ENCODE peak calls at places on chromosomes 5 and 9, in seven cellular contexts. One of them, this sample, is unnamed.

GRCh38 chr5:51657340-51658240 is 274.3 kb downstream of the ISL1 start:
- DNase-seq in progenitor cell of endocrine pancreas: no peak
- DNase-seq in HEK293T: no peak
- DNase-seq in kidney tubule cell: peak; percentile 48
- DNase-seq in SW480: no peak
- DNase-seq in stimulated activated CD4-positive, alpha-beta T cell treated with anti-CD3 and anti-CD28 coated beads, Interleukin-4, amount 100 ng/mL, for 24 hours: no peak
- DNase-seq in T-helper 22 cell: no peak
- DNase-seq in this sample: no peak

GRCh38 chr9:132798817-132799790 is 79.0 kb downstream of the AK8 start:
- DNase-seq in progenitor cell of endocrine pancreas: no peak
- DNase-seq in HEK293T: no peak
- DNase-seq in kidney tubule cell: no peak
- DNase-seq in SW480: no peak
- DNase-seq in stimulated activated CD4-positive, alpha-beta T cell treated with anti-CD3 and anti-CD28 coated beads, Interleukin-4, amount 100 ng/mL, for 24 hours: no peak
- DNase-seq in T-helper 22 cell: no peak
- DNase-seq in this sample: no peak

GRCh38 chr5:174065528-174066189 is 20.2 kb downstream of the NSG2 start:
- DNase-seq in progenitor cell of endocrine pancreas: peak; percentile 14
- DNase-seq in HEK293T: no peak
- DNase-seq in kidney tubule cell: no peak
- DNase-seq in SW480: no peak
- DNase-seq in stimulated activated CD4-positive, alpha-beta T cell treated with anti-CD3 and anti-CD28 coated beads, Interleukin-4, amount 100 ng/mL, for 24 hours: no peak
- DNase-seq in T-helper 22 cell: no peak
- DNase-seq in this sample: no peak

GRCh38 chr9:8224381-8224791 is 424.8 kb upstream of the DMAC1 start:
- DNase-seq in progenitor cell of endocrine pancreas: no peak
- DNase-seq in HEK293T: no peak
- DNase-seq in kidney tubule cell: no peak
- DNase-seq in SW480: no peak
- DNase-seq in stimulated activated CD4-positive, alpha-beta T cell treated with anti-CD3 and anti-CD28 coated beads, Interleukin-4, amount 100 ng/mL, for 24 hours: no peak
- DNase-seq in T-helper 22 cell: no peak
- DNase-seq in this sample: no peak

GRCh38 chr9:114163517-114163924 is 8.2 kb downstream of the COL27A1 start:
- DNase-seq in progenitor cell of endocrine pancreas: no peak
- DNase-seq in HEK293T: peak; percentile 16
- DNase-seq in kidney tubule cell: peak; percentile 79
- DNase-seq in SW480: peak; percentile 44
- DNase-seq in stimulated activated CD4-positive, alpha-beta T cell treated with anti-CD3 and anti-CD28 coated beads, Interleukin-4, amount 100 ng/mL, for 24 hours: no peak
- DNase-seq in T-helper 22 cell: no peak
- DNase-seq in this sample: no peak

GRCh38 chr5:180097163-180097894 is 25.8 kb upstream of the RNF130 start:
- DNase-seq in progenitor cell of endocrine pancreas: no peak
- DNase-seq in HEK293T: no peak
- DNase-seq in kidney tubule cell: no peak
- DNase-seq in SW480: no peak
- DNase-seq in stimulated activated CD4-positive, alpha-beta T cell treated with anti-CD3 and anti-CD28 coated beads, Interleukin-4, amount 100 ng/mL, for 24 hours: no peak
- DNase-seq in T-helper 22 cell: no peak
- DNase-seq in this sample: no peak

GRCh38 chr9:134935056-134936020 is 17.6 kb upstream of the FCN1 start:
- DNase-seq in progenitor cell of endocrine pancreas: no peak
- DNase-seq in HEK293T: no peak
- DNase-seq in kidney tubule cell: no peak
- DNase-seq in SW480: no peak
- DNase-seq in stimulated activated CD4-positive, alpha-beta T cell treated with anti-CD3 and anti-CD28 coated beads, Interleukin-4, amount 100 ng/mL, for 24 hours: no peak
- DNase-seq in T-helper 22 cell: no peak
- DNase-seq in this sample: no peak

GRCh38 chr5:83955916-83956315 is 235.3 kb upstream of the HAPLN1 start:
- DNase-seq in progenitor cell of endocrine pancreas: no peak
- DNase-seq in HEK293T: no peak
- DNase-seq in kidney tubule cell: peak; percentile 3
- DNase-seq in SW480: no peak
- DNase-seq in stimulated activated CD4-positive, alpha-beta T cell treated with anti-CD3 and anti-CD28 coated beads, Interleukin-4, amount 100 ng/mL, for 24 hours: no peak
- DNase-seq in T-helper 22 cell: no peak
- DNase-seq in this sample: no peak

GRCh38 chr9:5563417-5563815 is 53.1 kb downstream of the PDCD1LG2 start:
- DNase-seq in progenitor cell of endocrine pancreas: no peak
- DNase-seq in HEK293T: no peak
- DNase-seq in kidney tubule cell: no peak
- DNase-seq in SW480: no peak
- DNase-seq in stimulated activated CD4-positive, alpha-beta T cell treated with anti-CD3 and anti-CD28 coated beads, Interleukin-4, amount 100 ng/mL, for 24 hours: no peak
- DNase-seq in T-helper 22 cell: no peak
- DNase-seq in this sample: no peak

GRCh38 chr9:15480028-15480427 is 30.7 kb downstream of the PSIP1 start:
- DNase-seq in progenitor cell of endocrine pancreas: no peak
- DNase-seq in HEK293T: no peak
- DNase-seq in kidney tubule cell: no peak
- DNase-seq in SW480: no peak
- DNase-seq in stimulated activated CD4-positive, alpha-beta T cell treated with anti-CD3 and anti-CD28 coated beads, Interleukin-4, amount 100 ng/mL, for 24 hours: no peak
- DNase-seq in T-helper 22 cell: no peak
- DNase-seq in this sample: no peak

GRCh38 chr5:139177809-139178581 is 20.2 kb downstream of the SIL1 start:
- DNase-seq in progenitor cell of endocrine pancreas: no peak
- DNase-seq in HEK293T: no peak
- DNase-seq in kidney tubule cell: no peak
- DNase-seq in SW480: no peak
- DNase-seq in stimulated activated CD4-positive, alpha-beta T cell treated with anti-CD3 and anti-CD28 coated beads, Interleukin-4, amount 100 ng/mL, for 24 hours: no peak
- DNase-seq in T-helper 22 cell: no peak
- DNase-seq in this sample: no peak

GRCh38 chr5:5159282-5160108 is 19.4 kb downstream of the ADAMTS16 start:
- DNase-seq in progenitor cell of endocrine pancreas: no peak
- DNase-seq in HEK293T: no peak
- DNase-seq in kidney tubule cell: no peak
- DNase-seq in SW480: no peak
- DNase-seq in stimulated activated CD4-positive, alpha-beta T cell treated with anti-CD3 and anti-CD28 coated beads, Interleukin-4, amount 100 ng/mL, for 24 hours: no peak
- DNase-seq in T-helper 22 cell: no peak
- DNase-seq in this sample: no peak

GRCh38 chr5:149374303-149374702 is 4.8 kb downstream of the IL17B start:
- DNase-seq in progenitor cell of endocrine pancreas: no peak
- DNase-seq in HEK293T: no peak
- DNase-seq in kidney tubule cell: no peak
- DNase-seq in SW480: no peak
- DNase-seq in stimulated activated CD4-positive, alpha-beta T cell treated with anti-CD3 and anti-CD28 coated beads, Interleukin-4, amount 100 ng/mL, for 24 hours: no peak
- DNase-seq in T-helper 22 cell: no peak
- DNase-seq in this sample: no peak

GRCh38 chr5:172985596-172985995 is 2.0 kb downstream of the ATP6V0E1 start:
- DNase-seq in progenitor cell of endocrine pancreas: no peak
- DNase-seq in HEK293T: no peak
- DNase-seq in kidney tubule cell: peak; percentile 45
- DNase-seq in SW480: no peak
- DNase-seq in stimulated activated CD4-positive, alpha-beta T cell treated with anti-CD3 and anti-CD28 coated beads, Interleukin-4, amount 100 ng/mL, for 24 hours: no peak
- DNase-seq in T-helper 22 cell: no peak
- DNase-seq in this sample: no peak

GRCh38 chr9:110591526-110591925 is 12.0 kb upstream of the SVEP1 start:
- DNase-seq in progenitor cell of endocrine pancreas: no peak
- DNase-seq in HEK293T: no peak
- DNase-seq in kidney tubule cell: no peak
- DNase-seq in SW480: no peak
- DNase-seq in stimulated activated CD4-positive, alpha-beta T cell treated with anti-CD3 and anti-CD28 coated beads, Interleukin-4, amount 100 ng/mL, for 24 hours: no peak
- DNase-seq in T-helper 22 cell: no peak
- DNase-seq in this sample: no peak

GRCh38 chr5:132369471-132370240 is at the start of gene SLC22A5:
- DNase-seq in progenitor cell of endocrine pancreas: peak; percentile 73
- DNase-seq in HEK293T: peak; percentile 79
- DNase-seq in kidney tubule cell: peak; percentile 85
- DNase-seq in SW480: peak; percentile 84
- DNase-seq in stimulated activated CD4-positive, alpha-beta T cell treated with anti-CD3 and anti-CD28 coated beads, Interleukin-4, amount 100 ng/mL, for 24 hours: peak; percentile 68
- DNase-seq in T-helper 22 cell: peak; percentile 47
- DNase-seq in this sample: peak; percentile 67

GRCh38 chr5:84383816-84384603 is 670 bp downstream of the EDIL3 start:
- DNase-seq in progenitor cell of endocrine pancreas: peak; percentile 37
- DNase-seq in HEK293T: peak; percentile 30
- DNase-seq in kidney tubule cell: peak; percentile 53
- DNase-seq in SW480: no peak
- DNase-seq in stimulated activated CD4-positive, alpha-beta T cell treated with anti-CD3 and anti-CD28 coated beads, Interleukin-4, amount 100 ng/mL, for 24 hours: no peak
- DNase-seq in T-helper 22 cell: no peak
- DNase-seq in this sample: no peak

GRCh38 chr5:68331202-68332108 is 115.9 kb downstream of the PIK3R1 start:
- DNase-seq in progenitor cell of endocrine pancreas: no peak
- DNase-seq in HEK293T: no peak
- DNase-seq in kidney tubule cell: peak; percentile 80
- DNase-seq in SW480: peak; percentile 68
- DNase-seq in stimulated activated CD4-positive, alpha-beta T cell treated with anti-CD3 and anti-CD28 coated beads, Interleukin-4, amount 100 ng/mL, for 24 hours: no peak
- DNase-seq in T-helper 22 cell: no peak
- DNase-seq in this sample: no peak

GRCh38 chr5:142491260-142491659 is 166.4 kb upstream of the SPRY4 start:
- DNase-seq in progenitor cell of endocrine pancreas: no peak
- DNase-seq in HEK293T: no peak
- DNase-seq in kidney tubule cell: no peak
- DNase-seq in SW480: no peak
- DNase-seq in stimulated activated CD4-positive, alpha-beta T cell treated with anti-CD3 and anti-CD28 coated beads, Interleukin-4, amount 100 ng/mL, for 24 hours: no peak
- DNase-seq in T-helper 22 cell: no peak
- DNase-seq in this sample: no peak

GRCh38 chr5:180323929-180324632 is 29.1 kb downstream of the GFPT2 start:
- DNase-seq in progenitor cell of endocrine pancreas: no peak
- DNase-seq in HEK293T: no peak
- DNase-seq in kidney tubule cell: peak; percentile 16
- DNase-seq in SW480: peak; percentile 37
- DNase-seq in stimulated activated CD4-positive, alpha-beta T cell treated with anti-CD3 and anti-CD28 coated beads, Interleukin-4, amount 100 ng/mL, for 24 hours: no peak
- DNase-seq in T-helper 22 cell: no peak
- DNase-seq in this sample: no peak

GRCh38 chr9:100086097-100086496 is 12.7 kb downstream of the ERP44 start:
- DNase-seq in progenitor cell of endocrine pancreas: no peak
- DNase-seq in HEK293T: no peak
- DNase-seq in kidney tubule cell: no peak
- DNase-seq in SW480: no peak
- DNase-seq in stimulated activated CD4-positive, alpha-beta T cell treated with anti-CD3 and anti-CD28 coated beads, Interleukin-4, amount 100 ng/mL, for 24 hours: no peak
- DNase-seq in T-helper 22 cell: no peak
- DNase-seq in this sample: no peak

GRCh38 chr9:133116346-133117231 is 4.5 kb downstream of the RALGDS start:
- DNase-seq in progenitor cell of endocrine pancreas: no peak
- DNase-seq in HEK293T: no peak
- DNase-seq in kidney tubule cell: no peak
- DNase-seq in SW480: no peak
- DNase-seq in stimulated activated CD4-positive, alpha-beta T cell treated with anti-CD3 and anti-CD28 coated beads, Interleukin-4, amount 100 ng/mL, for 24 hours: no peak
- DNase-seq in T-helper 22 cell: no peak
- DNase-seq in this sample: peak; percentile 7

GRCh38 chr9:18485691-18486090 is 11.7 kb downstream of the ADAMTSL1 start:
- DNase-seq in progenitor cell of endocrine pancreas: no peak
- DNase-seq in HEK293T: no peak
- DNase-seq in kidney tubule cell: no peak
- DNase-seq in SW480: no peak
- DNase-seq in stimulated activated CD4-positive, alpha-beta T cell treated with anti-CD3 and anti-CD28 coated beads, Interleukin-4, amount 100 ng/mL, for 24 hours: no peak
- DNase-seq in T-helper 22 cell: no peak
- DNase-seq in this sample: no peak

GRCh38 chr9:127346584-127346983 is 50.4 kb upstream of the SLC2A8 start:
- DNase-seq in progenitor cell of endocrine pancreas: no peak
- DNase-seq in HEK293T: no peak
- DNase-seq in kidney tubule cell: no peak
- DNase-seq in SW480: no peak
- DNase-seq in stimulated activated CD4-positive, alpha-beta T cell treated with anti-CD3 and anti-CD28 coated beads, Interleukin-4, amount 100 ng/mL, for 24 hours: no peak
- DNase-seq in T-helper 22 cell: no peak
- DNase-seq in this sample: no peak

GRCh38 chr5:150294551-150295071 is 5.0 kb upstream of the CAMK2A start:
- DNase-seq in progenitor cell of endocrine pancreas: no peak
- DNase-seq in HEK293T: no peak
- DNase-seq in kidney tubule cell: no peak
- DNase-seq in SW480: no peak
- DNase-seq in stimulated activated CD4-positive, alpha-beta T cell treated with anti-CD3 and anti-CD28 coated beads, Interleukin-4, amount 100 ng/mL, for 24 hours: no peak
- DNase-seq in T-helper 22 cell: no peak
- DNase-seq in this sample: no peak

GRCh38 chr5:36692791-36693763 is 86.7 kb downstream of the SLC1A3 start:
- DNase-seq in progenitor cell of endocrine pancreas: peak; percentile 68
- DNase-seq in HEK293T: peak; percentile 74
- DNase-seq in kidney tubule cell: peak; percentile 75
- DNase-seq in SW480: peak; percentile 23
- DNase-seq in stimulated activated CD4-positive, alpha-beta T cell treated with anti-CD3 and anti-CD28 coated beads, Interleukin-4, amount 100 ng/mL, for 24 hours: peak; percentile 29
- DNase-seq in T-helper 22 cell: no peak
- DNase-seq in this sample: peak; percentile 23

GRCh38 chr5:160188151-160188967 is 40.9 kb upstream of the FABP6 start:
- DNase-seq in progenitor cell of endocrine pancreas: peak; percentile 33
- DNase-seq in HEK293T: no peak
- DNase-seq in kidney tubule cell: no peak
- DNase-seq in SW480: peak; percentile 35
- DNase-seq in stimulated activated CD4-positive, alpha-beta T cell treated with anti-CD3 and anti-CD28 coated beads, Interleukin-4, amount 100 ng/mL, for 24 hours: no peak
- DNase-seq in T-helper 22 cell: no peak
- DNase-seq in this sample: peak; percentile 23

GRCh38 chr9:72149231-72149975 is at the start of gene GDA:
- DNase-seq in progenitor cell of endocrine pancreas: no peak
- DNase-seq in HEK293T: peak; percentile 12
- DNase-seq in kidney tubule cell: peak; percentile 55
- DNase-seq in SW480: peak; percentile 56
- DNase-seq in stimulated activated CD4-positive, alpha-beta T cell treated with anti-CD3 and anti-CD28 coated beads, Interleukin-4, amount 100 ng/mL, for 24 hours: no peak
- DNase-seq in T-helper 22 cell: no peak
- DNase-seq in this sample: no peak